ENCODE peak calls at places on chromosomes 7 and 10, in four cellular contexts. One of them, this sample, is unnamed.

GRCh38 chr10:47365561-47365960 is 17.4 kb downstream of the RBP3 start:
- DNase-seq in GM12878: no peak
- DNase-seq in HepG2: no peak
- DNase-seq in K562: no peak
- DNase-seq in this sample: no peak

GRCh38 chr7:17996442-17997223 is 31.0 kb downstream of the PRPS1L1 start:
- DNase-seq in HepG2: no peak
- DNase-seq in GM12878: no peak
- DNase-seq in K562: no peak
- DNase-seq in this sample: no peak

GRCh38 chr7:153567426-153567825 is 484.8 kb upstream of the DPP6 start:
- DNase-seq in GM12878: no peak
- DNase-seq in HepG2: no peak
- DNase-seq in K562: no peak
- DNase-seq in this sample: no peak

GRCh38 chr7:95324396-95324795 is at the start of gene PON1:
- DNase-seq in K562: peak
- DNase-seq in HepG2: no peak
- DNase-seq in GM12878: no peak
- DNase-seq in this sample: no peak

GRCh38 chr10:80500572-80501380 is 36.9 kb upstream of the SH2D4B start:
- DNase-seq in HepG2: no peak
- DNase-seq in GM12878: peak
- DNase-seq in K562: peak
- DNase-seq in this sample: no peak

GRCh38 chr7:30922596-30922995 is 10.9 kb downstream of the AQP1 start:
- DNase-seq in GM12878: no peak
- DNase-seq in HepG2: no peak
- DNase-seq in K562: no peak
- DNase-seq in this sample: no peak

GRCh38 chr10:12194752-12195271 is 879 bp downstream of the NUDT5 start:
- DNase-seq in HepG2: no peak
- DNase-seq in K562: no peak
- DNase-seq in GM12878: no peak
- DNase-seq in this sample: no peak

GRCh38 chr10:5234106-5234877 is 37.7 kb downstream of the AKR1C4 start:
- DNase-seq in HepG2: peak
- DNase-seq in GM12878: no peak
- DNase-seq in K562: no peak
- DNase-seq in this sample: no peak

GRCh38 chr7:121107923-121108498 is 119.5 kb downstream of the CPED1 start:
- DNase-seq in HepG2: peak
- DNase-seq in GM12878: peak
- DNase-seq in K562: peak
- DNase-seq in this sample: peak

GRCh38 chr10:88205842-88206446 is 342.5 kb downstream of the PTEN start:
- DNase-seq in GM12878: peak
- DNase-seq in HepG2: no peak
- DNase-seq in K562: no peak
- DNase-seq in this sample: no peak

GRCh38 chr7:40093631-40094350 is 40.6 kb downstream of the MPLKIP start:
- DNase-seq in K562: no peak
- DNase-seq in GM12878: no peak
- DNase-seq in HepG2: no peak
- DNase-seq in this sample: no peak

GRCh38 chr7:20504060-20504459 is 111.4 kb upstream of the ABCB5 start:
- DNase-seq in K562: no peak
- DNase-seq in GM12878: no peak
- DNase-seq in HepG2: no peak
- DNase-seq in this sample: no peak

GRCh38 chr7:130994378-130995115 is 260.5 kb upstream of the KLF14 start:
- DNase-seq in HepG2: no peak
- DNase-seq in GM12878: no peak
- DNase-seq in K562: no peak
- DNase-seq in this sample: no peak

GRCh38 chr7:136114966-136115762 is 138.0 kb upstream of the MTPN start:
- DNase-seq in GM12878: no peak
- DNase-seq in K562: peak
- DNase-seq in HepG2: peak
- DNase-seq in this sample: peak

GRCh38 chr7:103656221-103656620 is 210.2 kb upstream of the SLC26A5 start:
- DNase-seq in K562: no peak
- DNase-seq in GM12878: no peak
- DNase-seq in HepG2: no peak
- DNase-seq in this sample: no peak

GRCh38 chr7:49773082-49773938 is at the start of gene VWC2:
- DNase-seq in K562: no peak
- DNase-seq in HepG2: no peak
- DNase-seq in GM12878: no peak
- DNase-seq in this sample: no peak

GRCh38 chr7:115135111-115135510 is 213.2 kb downstream of the MDFIC start:
- DNase-seq in K562: no peak
- DNase-seq in GM12878: no peak
- DNase-seq in HepG2: no peak
- DNase-seq in this sample: no peak

GRCh38 chr7:130481898-130482297 is 10.0 kb upstream of the MEST start:
- DNase-seq in HepG2: no peak
- DNase-seq in K562: no peak
- DNase-seq in GM12878: no peak
- DNase-seq in this sample: no peak

GRCh38 chr7:23918856-23919255 is 208.8 kb downstream of the STK31 start:
- DNase-seq in HepG2: no peak
- DNase-seq in GM12878: no peak
- DNase-seq in K562: no peak
- DNase-seq in this sample: no peak

GRCh38 chr10:13642293-13642692 is 55.5 kb downstream of the PRPF18 start:
- DNase-seq in K562: no peak
- DNase-seq in GM12878: no peak
- DNase-seq in HepG2: no peak
- DNase-seq in this sample: no peak

GRCh38 chr7:65509368-65510186 is 135.9 kb downstream of the ZNF92 start:
- DNase-seq in HepG2: no peak
- DNase-seq in K562: peak
- DNase-seq in GM12878: no peak
- DNase-seq in this sample: no peak

GRCh38 chr7:134948736-134949135 is 37.6 kb upstream of the AGBL3 start:
- DNase-seq in K562: no peak
- DNase-seq in HepG2: no peak
- DNase-seq in GM12878: no peak
- DNase-seq in this sample: no peak

GRCh38 chr10:70893227-70894006 is 5.1 kb upstream of the PCBD1 start:
- DNase-seq in GM12878: no peak
- DNase-seq in K562: no peak
- DNase-seq in HepG2: no peak
- DNase-seq in this sample: no peak

GRCh38 chr10:132873395-132873794 is 69.0 kb downstream of the CFAP46 start:
- DNase-seq in GM12878: no peak
- DNase-seq in K562: no peak
- DNase-seq in HepG2: no peak
- DNase-seq in this sample: no peak

GRCh38 chr10:48551796-48552591 is 52.9 kb downstream of the ARHGAP22 start:
- DNase-seq in HepG2: no peak
- DNase-seq in K562: peak
- DNase-seq in GM12878: no peak
- DNase-seq in this sample: peak

GRCh38 chr7:107858280-107858679 is 32.7 kb upstream of the DLD start:
- DNase-seq in GM12878: no peak
- DNase-seq in HepG2: no peak
- DNase-seq in K562: no peak
- DNase-seq in this sample: no peak

GRCh38 chr10:9848981-9849380 is 1168.7 kb upstream of the CELF2 start:
- DNase-seq in HepG2: no peak
- DNase-seq in K562: no peak
- DNase-seq in GM12878: no peak
- DNase-seq in this sample: no peak
- TF ChIP-seq BHLHE40 in HepG2: no peak
- TF ChIP-seq BHLHE40 in K562: no peak
- TF ChIP-seq BHLHE40 in GM12878: no peak
- TF ChIP-seq BHLHE40 in this sample: no peak

GRCh38 chr10:94085766-94086437 is 92.2 kb downstream of the PLCE1 start:
- DNase-seq in GM12878: no peak
- DNase-seq in K562: no peak
- DNase-seq in HepG2: no peak
- DNase-seq in this sample: no peak

GRCh38 chr10:94083662-94084323 is 90.1 kb downstream of the PLCE1 start:
- DNase-seq in K562: no peak
- DNase-seq in HepG2: no peak
- DNase-seq in GM12878: no peak
- DNase-seq in this sample: no peak

GRCh38 chr10:94084344-94084743 is 90.6 kb downstream of the PLCE1 start:
- DNase-seq in K562: no peak
- DNase-seq in GM12878: no peak
- DNase-seq in HepG2: no peak
- DNase-seq in this sample: no peak

GRCh38 chr10:94088926-94089381 is 95.2 kb downstream of the PLCE1 start:
- DNase-seq in GM12878: no peak
- DNase-seq in K562: no peak
- DNase-seq in HepG2: no peak
- DNase-seq in this sample: no peak

GRCh38 chr10:94085288-94085687 is 91.6 kb downstream of the PLCE1 start:
- DNase-seq in HepG2: no peak
- DNase-seq in K562: no peak
- DNase-seq in GM12878: no peak
- DNase-seq in this sample: no peak
- TF ChIP-seq TARDBP in HepG2: no peak
- TF ChIP-seq TARDBP in K562: no peak
- TF ChIP-seq TARDBP in GM12878: no peak
- TF ChIP-seq TARDBP in this sample: no peak

DNA sequence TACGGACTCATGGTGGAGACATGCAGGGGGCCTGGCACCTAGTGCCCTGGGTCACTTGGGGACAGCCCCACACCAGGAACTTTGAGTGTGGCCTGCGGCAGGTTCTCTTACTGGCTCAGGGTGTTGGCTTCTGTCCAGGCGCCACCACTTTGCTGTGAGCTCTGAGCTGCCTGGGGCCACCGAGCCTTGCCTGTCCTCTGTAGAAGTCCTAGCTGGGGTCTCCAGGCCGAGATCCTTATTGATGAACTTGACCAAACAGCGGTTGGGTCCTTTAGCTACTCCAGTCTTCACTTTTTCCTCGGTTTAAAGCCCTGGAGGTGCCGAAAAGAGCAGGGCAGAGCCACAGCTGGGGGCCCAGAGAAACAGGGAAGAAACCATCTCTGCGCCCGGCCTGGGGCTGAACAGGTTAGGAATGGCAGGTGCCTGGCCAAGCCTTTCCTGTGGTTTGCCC is 41.3 kb downstream of the ZNF467 start:
- DNase-seq in GM12878: no peak
- DNase-seq in HepG2: no peak
- DNase-seq in K562: no peak
- DNase-seq in this sample: no peak
- TF ChIP-seq BHLHE40 in GM12878: no peak
- TF ChIP-seq BHLHE40 in HepG2: no peak
- TF ChIP-seq BHLHE40 in K562: no peak
- TF ChIP-seq BHLHE40 in this sample: no peak

GRCh38 chr10:114876602-114877300 is 55.2 kb downstream of the FHIP2A start:
- DNase-seq in HepG2: peak
- DNase-seq in K562: peak
- DNase-seq in GM12878: peak
- DNase-seq in this sample: peak
- TF ChIP-seq TARDBP in HepG2: no peak
- TF ChIP-seq TARDBP in K562: no peak
- TF ChIP-seq TARDBP in GM12878: no peak
- TF ChIP-seq TARDBP in this sample: no peak

GRCh38 chr10:74925716-74926115 is 99.3 kb downstream of the KAT6B start:
- DNase-seq in HepG2: no peak
- DNase-seq in K562: no peak
- DNase-seq in GM12878: no peak
- DNase-seq in this sample: no peak

GRCh38 chr10:74921744-74922143 is 95.3 kb downstream of the KAT6B start:
- DNase-seq in HepG2: no peak
- DNase-seq in K562: peak
- DNase-seq in GM12878: no peak
- DNase-seq in this sample: peak

GRCh38 chr10:74923556-74923955 is 97.2 kb downstream of the KAT6B start:
- DNase-seq in HepG2: no peak
- DNase-seq in GM12878: no peak
- DNase-seq in K562: no peak
- DNase-seq in this sample: no peak

GRCh38 chr10:74924251-74924954 is 98.0 kb downstream of the KAT6B start:
- DNase-seq in GM12878: no peak
- DNase-seq in K562: no peak
- DNase-seq in HepG2: no peak
- DNase-seq in this sample: no peak

DNA sequence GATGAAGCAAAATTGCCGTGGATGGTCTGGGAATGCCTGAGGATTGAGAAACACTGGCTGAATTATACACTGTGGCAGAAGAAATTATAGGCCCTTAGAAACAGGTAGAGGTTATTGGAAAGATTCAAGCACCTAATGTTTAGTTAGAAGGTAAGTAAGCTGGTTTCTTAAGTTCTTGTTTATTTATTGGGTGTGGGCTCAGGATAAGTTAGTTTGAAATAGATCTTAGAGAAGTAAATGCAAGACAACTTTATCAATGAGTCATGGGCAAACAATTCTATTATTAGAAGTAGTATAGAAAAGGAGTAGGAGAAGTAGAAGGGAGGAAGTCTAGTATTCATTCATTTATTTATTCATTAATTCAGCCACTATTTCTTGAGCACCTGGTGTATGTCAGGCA is 96.5 kb downstream of the KAT6B start:
- DNase-seq in K562: no peak
- DNase-seq in HepG2: no peak
- DNase-seq in GM12878: no peak
- DNase-seq in this sample: no peak
- TF ChIP-seq BHLHE40 in K562: no peak
- TF ChIP-seq BHLHE40 in HepG2: no peak
- TF ChIP-seq BHLHE40 in GM12878: no peak
- TF ChIP-seq BHLHE40 in this sample: no peak

DNA sequence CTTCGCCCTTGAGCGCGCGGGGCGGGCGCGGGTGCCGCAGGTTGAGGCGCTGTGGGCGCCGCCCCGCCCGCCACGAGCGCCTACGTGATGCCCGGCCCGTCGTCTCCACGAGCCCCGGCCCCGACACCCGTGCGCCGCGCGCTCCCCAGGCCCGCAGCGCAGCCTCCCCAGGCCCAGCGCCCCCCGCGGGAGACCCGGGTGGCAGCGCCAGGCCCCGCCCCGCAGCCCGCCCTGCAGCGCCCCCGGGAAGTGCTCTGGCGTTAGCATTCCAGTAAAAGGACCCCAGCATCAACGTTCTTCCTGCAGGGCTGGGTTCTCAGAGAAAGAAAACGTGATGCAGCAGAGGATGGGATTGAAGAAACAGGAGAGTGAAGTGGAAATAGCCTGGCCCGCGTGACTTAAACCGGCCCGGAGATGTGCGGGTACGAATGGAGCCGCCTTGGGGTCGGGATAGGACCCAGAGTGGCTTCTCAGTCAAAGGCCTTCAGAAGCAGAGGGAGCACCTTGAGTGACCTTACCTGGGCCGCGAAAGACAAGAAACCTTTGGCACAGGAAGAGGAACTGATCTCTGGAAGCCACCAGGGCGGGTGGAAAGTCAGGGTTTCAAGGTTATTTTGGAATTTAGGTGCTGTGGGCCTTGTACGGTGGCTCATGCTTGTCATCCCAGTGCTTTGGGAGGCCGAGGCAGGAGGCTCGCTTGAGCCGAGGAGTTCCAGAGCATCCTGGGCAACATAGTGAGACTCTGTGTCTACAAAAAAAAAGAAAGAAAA is 1.8 kb downstream of the PFKP start:
- DNase-seq in K562: peak
- DNase-seq in GM12878: no peak
- DNase-seq in HepG2: no peak
- DNase-seq in this sample: no peak
- TF ChIP-seq TARDBP in K562: no peak
- TF ChIP-seq TARDBP in GM12878: no peak
- TF ChIP-seq TARDBP in HepG2: no peak
- TF ChIP-seq TARDBP in this sample: no peak

GRCh38 chr10:31599626-31600504 is 280.8 kb downstream of the ZEB1 start:
- DNase-seq in K562: no peak
- DNase-seq in GM12878: no peak
- DNase-seq in HepG2: no peak
- DNase-seq in this sample: no peak
- TF ChIP-seq BHLHE40 in K562: no peak
- TF ChIP-seq BHLHE40 in GM12878: no peak
- TF ChIP-seq BHLHE40 in HepG2: no peak
- TF ChIP-seq BHLHE40 in this sample: no peak